ENCODE peak calls at places on chromosome 11, in four cellular contexts. P is A549, L is putamen, B is activated T-cell treated with anti-CD3 and anti-CD28 coated beads for 4 hours. F is an unnamed sample.

GRCh38 chr11:117221775-117222517 is 9.9 kb downstream of the PCSK7 start:
- DNase-seq in P (no peak), L (no peak), B (no peak), F (no peak)

GRCh38 chr11:3087821-3088800 is 30.9 kb upstream of the CARS1 start:
- DNase-seq in P (no peak), L (no peak), B (no peak), F (no peak)

GRCh38 chr11:106624377-106624776 is 393.9 kb downstream of the GUCY1A2 start:
- DNase-seq in P (no peak), L (no peak), B (no peak), F (no peak)

GRCh38 chr11:30984442-30984816 is 385.1 kb downstream of the DCDC1 start:
- DNase-seq in P (peak), L (no peak), B (no peak), F (no peak)

GRCh38 chr11:59944761-59945160 is 6.5 kb downstream of the OOSP1 start:
- DNase-seq in P (no peak), L (no peak), B (no peak), F (no peak)

GRCh38 chr11:20397281-20397680 is 9.8 kb downstream of the PRMT3 start:
- DNase-seq in P (peak), L (peak), B (no peak), F (no peak)

GRCh38 chr11:7667460-7667859 is 5.8 kb downstream of the CYB5R2 start:
- DNase-seq in P (no peak), L (no peak), B (no peak), F (no peak)

GRCh38 chr11:118820412-118821357 is 29.7 kb upstream of the DDX6 start:
- DNase-seq in P (no peak), L (peak), B (no peak), F (peak)

GRCh38 chr11:70603756-70604211 is 205.5 kb downstream of the CTTN start:
- DNase-seq in P (no peak), L (no peak), B (no peak), F (no peak)

GRCh38 chr11:11937957-11938356 is 70.5 kb downstream of the DKK3 start:
- DNase-seq in P (peak), L (no peak), B (no peak), F (no peak)

GRCh38 chr11:116421529-116422185 is 351.1 kb downstream of the BUD13 start:
- DNase-seq in P (no peak), L (no peak), B (no peak), F (no peak)

GRCh38 chr11:35682230-35683195 is 19.9 kb downstream of the TRIM44 start:
- DNase-seq in P (no peak), L (no peak), B (no peak), F (no peak)

GRCh38 chr11:2304156-2305139 is 2.6 kb downstream of the TSPAN32 start:
- DNase-seq in P (no peak), L (no peak), B (no peak), F (no peak)

GRCh38 chr11:3223932-3224729 is 5.5 kb upstream of the MRGPRG start:
- DNase-seq in P (no peak), L (no peak), B (no peak), F (no peak)